ENCODE peak calls at places on chromosomes 2 and 18, in six cellular contexts. One of them, this sample, is unnamed.

GRCh38 chr2:27264253-27264752 is 1.5 kb upstream of the SLC30A3 start:
- DNase-seq in vagina: no peak
- DNase-seq in sigmoid colon: no peak
- DNase-seq in breast epithelium: no peak
- DNase-seq in Panc1: no peak
- DNase-seq in GM12878: no peak
- DNase-seq in this sample: no peak

GRCh38 chr2:241702155-241702404 is 241 bp downstream of the ING5 start:
- DNase-seq in Panc1: no peak
- DNase-seq in breast epithelium: no peak
- DNase-seq in vagina: no peak
- DNase-seq in sigmoid colon: no peak
- DNase-seq in GM12878: peak; percentile 15
- DNase-seq in this sample: no peak

GRCh38 chr2:231049286-231050017 is 7.2 kb upstream of the PSMD1 start:
- DNase-seq in breast epithelium: no peak
- DNase-seq in sigmoid colon: no peak
- DNase-seq in Panc1: no peak
- DNase-seq in GM12878: no peak
- DNase-seq in vagina: no peak
- DNase-seq in this sample: no peak

GRCh38 chr2:147630585-147630984 is 214.2 kb upstream of the ACVR2A start:
- DNase-seq in breast epithelium: no peak
- DNase-seq in GM12878: no peak
- DNase-seq in vagina: no peak
- DNase-seq in Panc1: no peak
- DNase-seq in sigmoid colon: no peak
- DNase-seq in this sample: no peak

GRCh38 chr2:10245661-10246060 is 57.0 kb upstream of the HPCAL1 start:
- DNase-seq in breast epithelium: no peak
- DNase-seq in sigmoid colon: peak; percentile 29
- DNase-seq in GM12878: no peak
- DNase-seq in vagina: no peak
- DNase-seq in Panc1: no peak
- DNase-seq in this sample: peak; percentile 64

GRCh38 chr2:225025917-225026571 is 16.2 kb downstream of the DOCK10 start:
- DNase-seq in GM12878: no peak
- DNase-seq in Panc1: no peak
- DNase-seq in sigmoid colon: no peak
- DNase-seq in breast epithelium: no peak
- DNase-seq in vagina: no peak
- DNase-seq in this sample: no peak

GRCh38 chr2:162749456-162749855 is 89.1 kb downstream of the KCNH7 start:
- DNase-seq in breast epithelium: no peak
- DNase-seq in vagina: no peak
- DNase-seq in sigmoid colon: no peak
- DNase-seq in Panc1: no peak
- DNase-seq in GM12878: no peak
- DNase-seq in this sample: no peak

GRCh38 chr2:43438858-43439655 is 156.8 kb downstream of the THADA start:
- DNase-seq in GM12878: no peak
- DNase-seq in Panc1: no peak
- DNase-seq in sigmoid colon: no peak
- DNase-seq in breast epithelium: no peak
- DNase-seq in vagina: no peak
- DNase-seq in this sample: no peak

GRCh38 chr2:100289020-100289419 is 33.3 kb downstream of the LONRF2 start:
- DNase-seq in breast epithelium: no peak
- DNase-seq in Panc1: no peak
- DNase-seq in GM12878: no peak
- DNase-seq in sigmoid colon: no peak
- DNase-seq in vagina: no peak
- DNase-seq in this sample: no peak

GRCh38 chr2:64859208-64860161 is 129.7 kb upstream of the SLC1A4 start:
- DNase-seq in vagina: no peak
- DNase-seq in Panc1: no peak
- DNase-seq in sigmoid colon: peak; percentile 97
- DNase-seq in breast epithelium: peak; percentile 87
- DNase-seq in GM12878: no peak
- DNase-seq in this sample: peak; percentile 91

GRCh38 chr2:11667866-11668637 is 1.9 kb downstream of the NTSR2 start:
- DNase-seq in vagina: peak; percentile 72
- DNase-seq in sigmoid colon: peak; percentile 47
- DNase-seq in GM12878: no peak
- DNase-seq in breast epithelium: no peak
- DNase-seq in Panc1: no peak
- DNase-seq in this sample: no peak

GRCh38 chr18:34947711-34948125 is 93.5 kb upstream of the MAPRE2 start:
- DNase-seq in Panc1: no peak
- DNase-seq in GM12878: no peak
- DNase-seq in sigmoid colon: no peak
- DNase-seq in vagina: no peak
- DNase-seq in breast epithelium: no peak
- DNase-seq in this sample: no peak

GRCh38 chr2:74032909-74033261 is 48.2 kb downstream of the TET3 start:
- DNase-seq in Panc1: no peak
- DNase-seq in vagina: no peak
- DNase-seq in breast epithelium: no peak
- DNase-seq in GM12878: peak; percentile 68
- DNase-seq in sigmoid colon: no peak
- DNase-seq in this sample: no peak

GRCh38 chr2:54209379-54209778 is 46.6 kb downstream of the TSPYL6 start:
- DNase-seq in Panc1: no peak
- DNase-seq in vagina: no peak
- DNase-seq in breast epithelium: no peak
- DNase-seq in sigmoid colon: no peak
- DNase-seq in GM12878: no peak
- DNase-seq in this sample: no peak

GRCh38 chr2:62383843-62384242 is 122.2 kb downstream of the TMEM17 start:
- DNase-seq in breast epithelium: no peak
- DNase-seq in Panc1: no peak
- DNase-seq in GM12878: no peak
- DNase-seq in sigmoid colon: no peak
- DNase-seq in vagina: no peak
- DNase-seq in this sample: no peak

GRCh38 chr2:111678161-111678560 is 205.8 kb downstream of the ANAPC1 start:
- DNase-seq in GM12878: no peak
- DNase-seq in Panc1: no peak
- DNase-seq in vagina: no peak
- DNase-seq in sigmoid colon: no peak
- DNase-seq in breast epithelium: no peak
- DNase-seq in this sample: no peak

GRCh38 chr2:233013027-233013461 is at the start of gene NGEF:
- DNase-seq in vagina: peak; percentile 95
- DNase-seq in GM12878: no peak
- DNase-seq in sigmoid colon: no peak
- DNase-seq in Panc1: no peak
- DNase-seq in breast epithelium: no peak
- DNase-seq in this sample: peak; percentile 58

GRCh38 chr2:61910603-61911002 is 5.1 kb downstream of the COMMD1 start:
- DNase-seq in sigmoid colon: no peak
- DNase-seq in GM12878: no peak
- DNase-seq in Panc1: no peak
- DNase-seq in breast epithelium: no peak
- DNase-seq in vagina: no peak
- DNase-seq in this sample: no peak

GRCh38 chr2:237869357-237870102 is 10.1 kb downstream of the RAMP1 start:
- DNase-seq in vagina: peak; percentile 74
- DNase-seq in GM12878: no peak
- DNase-seq in sigmoid colon: peak; percentile 38
- DNase-seq in breast epithelium: no peak
- DNase-seq in Panc1: no peak
- DNase-seq in this sample: peak; percentile 58

GRCh38 chr2:63587814-63588384 is 378 bp downstream of the WDPCP start:
- DNase-seq in vagina: no peak
- DNase-seq in sigmoid colon: no peak
- DNase-seq in breast epithelium: no peak
- DNase-seq in GM12878: no peak
- DNase-seq in Panc1: no peak
- DNase-seq in this sample: peak; percentile 95

GRCh38 chr2:152558174-152559091 is 158.8 kb downstream of the PRPF40A start:
- DNase-seq in vagina: no peak
- DNase-seq in breast epithelium: no peak
- DNase-seq in GM12878: no peak
- DNase-seq in sigmoid colon: no peak
- DNase-seq in Panc1: no peak
- DNase-seq in this sample: no peak

GRCh38 chr2:102037681-102038080 is 45.9 kb downstream of the IL1R2 start:
- DNase-seq in GM12878: no peak
- DNase-seq in sigmoid colon: no peak
- DNase-seq in Panc1: no peak
- DNase-seq in vagina: no peak
- DNase-seq in breast epithelium: no peak
- DNase-seq in this sample: no peak

GRCh38 chr2:125696573-125696972 is 959.4 kb upstream of the GYPC start:
- DNase-seq in vagina: no peak
- DNase-seq in Panc1: no peak
- DNase-seq in sigmoid colon: no peak
- DNase-seq in GM12878: no peak
- DNase-seq in breast epithelium: peak; percentile 40
- DNase-seq in this sample: no peak

GRCh38 chr2:12806535-12806934 is 89.8 kb downstream of the TRIB2 start:
- DNase-seq in sigmoid colon: no peak
- DNase-seq in breast epithelium: no peak
- DNase-seq in Panc1: no peak
- DNase-seq in GM12878: no peak
- DNase-seq in vagina: no peak
- DNase-seq in this sample: no peak

GRCh38 chr2:80312282-80312839 is 7.8 kb upstream of the LRRTM1 start:
- DNase-seq in vagina: no peak
- DNase-seq in Panc1: no peak
- DNase-seq in breast epithelium: no peak
- DNase-seq in sigmoid colon: no peak
- DNase-seq in GM12878: no peak
- DNase-seq in this sample: no peak

DNA sequence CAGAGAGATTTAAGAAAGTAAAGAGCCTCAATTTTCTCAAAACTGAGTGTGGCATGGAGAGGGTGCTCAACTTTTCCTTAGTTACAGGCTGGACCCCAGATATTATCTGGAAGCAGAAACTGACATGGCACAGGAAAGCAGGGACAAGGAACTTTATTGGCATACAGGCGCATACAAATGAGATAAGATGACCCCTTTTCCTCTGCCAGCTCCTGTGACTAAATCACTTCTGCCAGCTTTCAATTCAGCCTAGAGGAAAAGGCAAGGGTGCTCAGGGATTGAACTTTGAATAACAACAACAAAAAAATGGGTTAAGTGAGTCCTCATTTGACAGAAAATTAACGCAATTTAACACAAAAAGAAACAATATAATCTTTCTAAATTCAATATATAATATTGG is 262.9 kb downstream of the CD226 start:
- DNase-seq in sigmoid colon: no peak
- DNase-seq in GM12878: no peak
- DNase-seq in vagina: no peak
- DNase-seq in Panc1: no peak
- DNase-seq in breast epithelium: no peak
- DNase-seq in this sample: no peak
- TF ChIP-seq POLR2AphosphoS5 in sigmoid colon: no peak
- TF ChIP-seq POLR2AphosphoS5 in GM12878: no peak
- TF ChIP-seq POLR2AphosphoS5 in vagina: no peak
- TF ChIP-seq POLR2AphosphoS5 in Panc1: no peak
- TF ChIP-seq POLR2AphosphoS5 in breast epithelium: no peak
- TF ChIP-seq POLR2AphosphoS5 in this sample: no peak

GRCh38 chr2:44810892-44811530 is 130.5 kb upstream of the SIX3 start:
- DNase-seq in Panc1: no peak
- DNase-seq in sigmoid colon: no peak
- DNase-seq in breast epithelium: no peak
- DNase-seq in vagina: no peak
- DNase-seq in GM12878: no peak
- DNase-seq in this sample: no peak
- H3K27me3 ChIP-seq in Panc1: peaks cover 41% of the 10 kb centered on the region
- H3K27me3 ChIP-seq in sigmoid colon: peaks cover 14% of the 10 kb centered on the region
- H3K27me3 ChIP-seq in breast epithelium: peaks cover 49% of the 10 kb centered on the region
- H3K27me3 ChIP-seq in vagina: no peaks in the 10 kb centered on the region
- H3K27me3 ChIP-seq in GM12878: no peaks in the 10 kb centered on the region
- H3K27me3 ChIP-seq in this sample: no peaks in the 10 kb centered on the region

GRCh38 chr2:39733070-39733674 is 45.9 kb downstream of the THUMPD2 start:
- DNase-seq in Panc1: no peak
- DNase-seq in vagina: no peak
- DNase-seq in sigmoid colon: no peak
- DNase-seq in GM12878: no peak
- DNase-seq in breast epithelium: no peak
- DNase-seq in this sample: no peak
- TF ChIP-seq POLR2AphosphoS5 in Panc1: no peak
- TF ChIP-seq POLR2AphosphoS5 in vagina: no peak
- TF ChIP-seq POLR2AphosphoS5 in sigmoid colon: no peak
- TF ChIP-seq POLR2AphosphoS5 in GM12878: no peak
- TF ChIP-seq POLR2AphosphoS5 in breast epithelium: no peak
- TF ChIP-seq POLR2AphosphoS5 in this sample: no peak

GRCh38 chr18:21391074-21391673 is 149.1 kb downstream of the GREB1L start:
- DNase-seq in Panc1: peak; percentile 76
- DNase-seq in vagina: no peak
- DNase-seq in GM12878: peak; percentile 35
- DNase-seq in sigmoid colon: no peak
- DNase-seq in breast epithelium: no peak
- DNase-seq in this sample: no peak
- H3K27me3 ChIP-seq in Panc1: no peaks in the 10 kb centered on the region
- H3K27me3 ChIP-seq in vagina: no peaks in the 10 kb centered on the region
- H3K27me3 ChIP-seq in GM12878: no peaks in the 10 kb centered on the region
- H3K27me3 ChIP-seq in sigmoid colon: no peaks in the 10 kb centered on the region
- H3K27me3 ChIP-seq in breast epithelium: no peaks in the 10 kb centered on the region
- H3K27me3 ChIP-seq in this sample: no peaks in the 10 kb centered on the region

GRCh38 chr2:220079595-220079994 is 452.2 kb downstream of the SLC4A3 start:
- DNase-seq in Panc1: no peak
- DNase-seq in breast epithelium: no peak
- DNase-seq in sigmoid colon: no peak
- DNase-seq in GM12878: no peak
- DNase-seq in vagina: no peak
- DNase-seq in this sample: no peak
- TF ChIP-seq POLR2AphosphoS5 in Panc1: no peak
- TF ChIP-seq POLR2AphosphoS5 in breast epithelium: no peak
- TF ChIP-seq POLR2AphosphoS5 in sigmoid colon: no peak
- TF ChIP-seq POLR2AphosphoS5 in GM12878: no peak
- TF ChIP-seq POLR2AphosphoS5 in vagina: no peak
- TF ChIP-seq POLR2AphosphoS5 in this sample: no peak